ENCODE peak calls at places on chromosomes 13 and 19, in four cellular contexts. O is RWPE2, B is psoas muscle, Q is colonic mucosa. T is an unnamed sample. For H3K4me1, the result is how much of the 10 kb centered on the place peaks cover.

GRCh38 chr13:72368031-72368430 is 359.4 kb downstream of the MZT1 start:
- DNase-seq in O (no peak), B (no peak), Q (no peak), T (no peak)

GRCh38 chr13:107678075-107678689 is 537.2 kb downstream of the LIG4 start:
- DNase-seq in O (no peak), B (no peak), Q (no peak), T (no peak)

GRCh38 chr13:50123862-50124535 is 108.8 kb downstream of the KCNRG start:
- DNase-seq in O (peak), B (peak), Q (peak), T (no peak)

GRCh38 chr13:26017196-26017921 is 34.5 kb downstream of the SHISA2 start:
- DNase-seq in O (no peak), B (no peak), Q (no peak), T (no peak)

GRCh38 chr13:48334534-48335127 is 31.1 kb downstream of the RB1 start:
- DNase-seq in O (no peak), B (no peak), Q (no peak), T (no peak)

GRCh38 chr19:22545751-22546150 is 88.4 kb upstream of the ZNF492 start:
- DNase-seq in O (no peak), B (no peak), Q (peak), T (peak)

GRCh38 chr13:73399347-73400216 is 340.8 kb downstream of the KLF5 start:
- DNase-seq in O (no peak), B (no peak), Q (peak), T (no peak)

GRCh38 chr13:77176350-77176749 is 149.4 kb upstream of the FBXL3 start:
- DNase-seq in O (no peak), B (no peak), Q (no peak), T (no peak)

GRCh38 chr19:6828698-6829633 is 56.5 kb downstream of the VAV1 start:
- DNase-seq in O (no peak), B (no peak), Q (no peak), T (no peak)

GRCh38 chr19:17424743-17425365 is 5.0 kb downstream of the MVB12A start:
- DNase-seq in O (no peak), B (peak), Q (peak), T (no peak)

GRCh38 chr19:31127132-31127967 is 221.9 kb downstream of the TSHZ3 start:
- DNase-seq in O (no peak), B (no peak), Q (peak), T (no peak)

GRCh38 chr13:105153626-105154025 is 1381.8 kb downstream of the EFNB2 start:
- DNase-seq in O (no peak), B (no peak), Q (no peak), T (no peak)

GRCh38 chr13:42174344-42175162 is 97.4 kb upstream of the AKAP11 start:
- DNase-seq in O (no peak), B (no peak), Q (no peak), T (no peak)

GRCh38 chr13:27012482-27013197 is 159.0 kb downstream of the USP12 start:
- DNase-seq in O (no peak), B (no peak), Q (no peak), T (no peak)

GRCh38 chr13:22325761-22326160 is 654.9 kb downstream of the FGF9 start:
- DNase-seq in O (no peak), B (no peak), Q (no peak), T (no peak)

GRCh38 chr19:46574533-46574932 is 26.6 kb upstream of the CALM3 start:
- DNase-seq in O (no peak), B (no peak), Q (no peak), T (no peak)

GRCh38 chr13:94548382-94549240 is 47.3 kb downstream of the TGDS start:
- DNase-seq in O (no peak), B (no peak), Q (peak), T (peak)

GRCh38 chr19:19460761-19461265 is 54.5 kb downstream of the TSSK6 start:
- DNase-seq in O (no peak), B (peak), Q (peak), T (no peak)

GRCh38 chr19:41969772-41970458 is 10.8 kb upstream of the RABAC1 start:
- DNase-seq in O (no peak), B (no peak), Q (no peak), T (no peak)

GRCh38 chr19:41969196-41969595 is 10.1 kb upstream of the RABAC1 start:
- DNase-seq in O (no peak), B (no peak), Q (no peak), T (no peak)

GRCh38 chr19:41974652-41975051 is 15.5 kb upstream of the RABAC1 start:
- DNase-seq in O (no peak), B (no peak), Q (no peak), T (no peak)

GRCh38 chr19:41968751-41969150 is 9.6 kb upstream of the RABAC1 start:
- DNase-seq in O (no peak), B (no peak), Q (no peak), T (no peak)

GRCh38 chr19:41971363-41971762 is 12.2 kb upstream of the RABAC1 start:
- DNase-seq in O (no peak), B (no peak), Q (no peak), T (no peak)
- H3K4me1 ChIP-seq in O (under half), B (under half), Q (under half), T (under half)

GRCh38 chr19:55253264-55253663 is 5.6 kb downstream of the PPP6R1 start:
- DNase-seq in O (no peak), B (no peak), Q (no peak), T (no peak)
- H3K4me3 ChIP-seq in O (no peak), B (no peak), Q (no peak), T (no peak)

GRCh38 chr13:99312493-99312883 is 5.3 kb upstream of the GPR183 start:
- DNase-seq in O (no peak), B (peak), Q (no peak), T (no peak)
- H3K27ac ChIP-seq in O (no peak), B (peak), Q (peak), T (no peak)

DNA sequence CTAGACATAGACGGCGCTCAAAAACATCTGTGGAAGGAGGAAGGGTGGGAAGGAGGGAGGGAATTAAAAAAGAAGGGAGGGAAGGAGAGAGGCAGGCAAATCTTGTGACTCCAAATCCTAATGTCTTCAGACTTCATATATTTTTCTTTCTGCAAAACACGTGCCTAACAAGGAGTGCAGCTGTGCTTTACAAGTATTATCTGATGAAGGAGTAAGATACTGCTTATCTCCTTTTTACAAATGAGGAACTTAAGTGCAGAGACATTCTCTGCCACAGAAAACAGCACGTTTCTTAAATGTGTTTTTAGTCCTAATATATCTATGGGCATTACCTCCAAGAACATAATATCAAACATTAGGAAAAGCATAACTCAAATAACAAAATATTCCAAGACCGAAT is 6.5 kb downstream of the FLT3 start:
- DNase-seq in O (no peak), B (no peak), Q (no peak), T (no peak)
- H3K4me1 ChIP-seq in O (under half), B (under half), Q (under half), T (under half)

GRCh38 chr19:8333771-8334457 is 9.1 kb downstream of the KANK3 start:
- DNase-seq in O (no peak), B (no peak), Q (no peak), T (no peak)
- H3K4me3 ChIP-seq in O (peak), B (peak), Q (peak), T (no peak)

GRCh38 chr19:2494084-2494446 is 18.1 kb downstream of the GADD45B start:
- DNase-seq in O (peak), B (no peak), Q (no peak), T (no peak)
- H3K27ac ChIP-seq in O (peak), B (no peak), Q (no peak), T (no peak)

GRCh38 chr13:76009491-76009890 is 373.4 kb downstream of the LMO7 start:
- DNase-seq in O (no peak), B (no peak), Q (no peak), T (no peak)

GRCh38 chr13:76014618-76015315 is 378.6 kb downstream of the LMO7 start:
- DNase-seq in O (no peak), B (no peak), Q (no peak), T (no peak)

GRCh38 chr13:76017861-76018556 is 381.9 kb downstream of the LMO7 start:
- DNase-seq in O (no peak), B (no peak), Q (no peak), T (no peak)

GRCh38 chr13:76016799-76017198 is 380.7 kb downstream of the LMO7 start:
- DNase-seq in O (no peak), B (no peak), Q (peak), T (no peak)

GRCh38 chr13:76012091-76012721 is 376.1 kb downstream of the LMO7 start:
- DNase-seq in O (no peak), B (no peak), Q (no peak), T (no peak)
- H3K4me1 ChIP-seq in O (under half), B (under half), Q (under half), T (under half)

T was measured in right lobe of liver.